ENCODE peak calls at places on chromosomes 2 and 18, in six cellular contexts. One of them, this sample, is unnamed.

GRCh38 chr2:219060821-219061791 is at the start of gene IHH:
- DNase-seq in endothelial cell: peak; percentile 23
- DNase-seq in Calu3: peak; percentile 61
- DNase-seq in astrocyte of the spinal cord: no peak
- DNase-seq in foreskin fibroblast: peak; percentile 35
- DNase-seq in AG04449: no peak
- DNase-seq in this sample: no peak

GRCh38 chr18:59150236-59150635 is 10.6 kb downstream of the SEC11C start:
- DNase-seq in endothelial cell: no peak
- DNase-seq in Calu3: no peak
- DNase-seq in astrocyte of the spinal cord: no peak
- DNase-seq in foreskin fibroblast: no peak
- DNase-seq in AG04449: no peak
- DNase-seq in this sample: no peak

GRCh38 chr2:9336209-9336533 is 87.2 kb downstream of the ITGB1BP1 start:
- DNase-seq in endothelial cell: no peak
- DNase-seq in Calu3: no peak
- DNase-seq in astrocyte of the spinal cord: peak; percentile 57
- DNase-seq in foreskin fibroblast: peak; percentile 71
- DNase-seq in AG04449: no peak
- DNase-seq in this sample: no peak

GRCh38 chr2:20424300-20425290 is 22.3 kb upstream of the RHOB start:
- DNase-seq in endothelial cell: peak; percentile 52
- DNase-seq in Calu3: no peak
- DNase-seq in astrocyte of the spinal cord: peak; percentile 78
- DNase-seq in foreskin fibroblast: peak; percentile 92
- DNase-seq in AG04449: no peak
- DNase-seq in this sample: peak; percentile 45

GRCh38 chr2:101829018-101829396 is 131.5 kb downstream of the MAP4K4 start:
- DNase-seq in endothelial cell: no peak
- DNase-seq in Calu3: no peak
- DNase-seq in astrocyte of the spinal cord: no peak
- DNase-seq in foreskin fibroblast: no peak
- DNase-seq in AG04449: no peak
- DNase-seq in this sample: no peak

GRCh38 chr18:1039421-1039820 is 134.8 kb downstream of the ADCYAP1 start:
- DNase-seq in endothelial cell: no peak
- DNase-seq in Calu3: no peak
- DNase-seq in astrocyte of the spinal cord: no peak
- DNase-seq in foreskin fibroblast: no peak
- DNase-seq in AG04449: no peak
- DNase-seq in this sample: no peak

GRCh38 chr2:68537872-68538271 is 70.5 kb downstream of the APLF start:
- DNase-seq in endothelial cell: no peak
- DNase-seq in Calu3: no peak
- DNase-seq in astrocyte of the spinal cord: no peak
- DNase-seq in foreskin fibroblast: peak; percentile 37
- DNase-seq in AG04449: peak; percentile 16
- DNase-seq in this sample: no peak

GRCh38 chr2:12176621-12177020 is 430.2 kb downstream of the LPIN1 start:
- DNase-seq in endothelial cell: no peak
- DNase-seq in Calu3: no peak
- DNase-seq in astrocyte of the spinal cord: no peak
- DNase-seq in foreskin fibroblast: no peak
- DNase-seq in AG04449: no peak
- DNase-seq in this sample: no peak

GRCh38 chr2:182706751-182707150 is 9.3 kb upstream of the DNAJC10 start:
- DNase-seq in endothelial cell: no peak
- DNase-seq in Calu3: no peak
- DNase-seq in astrocyte of the spinal cord: no peak
- DNase-seq in foreskin fibroblast: no peak
- DNase-seq in AG04449: no peak
- DNase-seq in this sample: no peak

GRCh38 chr2:135473567-135473966 is 57.5 kb downstream of the ZRANB3 start:
- DNase-seq in endothelial cell: peak; percentile 12
- DNase-seq in Calu3: peak; percentile 27
- DNase-seq in astrocyte of the spinal cord: peak; percentile 36
- DNase-seq in foreskin fibroblast: peak; percentile 40
- DNase-seq in AG04449: no peak
- DNase-seq in this sample: no peak

GRCh38 chr2:120367221-120367620 is 21.3 kb downstream of the INHBB start:
- DNase-seq in endothelial cell: no peak
- DNase-seq in Calu3: no peak
- DNase-seq in astrocyte of the spinal cord: no peak
- DNase-seq in foreskin fibroblast: no peak
- DNase-seq in AG04449: no peak
- DNase-seq in this sample: no peak
- TF ChIP-seq CTCF in endothelial cell: no peak
- TF ChIP-seq CTCF in Calu3: no peak
- TF ChIP-seq CTCF in astrocyte of the spinal cord: no peak
- TF ChIP-seq CTCF in foreskin fibroblast: no peak
- TF ChIP-seq CTCF in AG04449: no peak
- TF ChIP-seq CTCF in this sample: no peak

GRCh38 chr2:63189026-63189425 is 138.4 kb downstream of the OTX1 start:
- DNase-seq in endothelial cell: peak; percentile 44
- DNase-seq in Calu3: peak; percentile 68
- DNase-seq in astrocyte of the spinal cord: peak; percentile 33
- DNase-seq in foreskin fibroblast: peak; percentile 64
- DNase-seq in AG04449: no peak
- DNase-seq in this sample: no peak
- TF ChIP-seq CTCF in endothelial cell: peak; percentile 50
- TF ChIP-seq CTCF in Calu3: peak; percentile 85
- TF ChIP-seq CTCF in astrocyte of the spinal cord: peak; percentile 90
- TF ChIP-seq CTCF in foreskin fibroblast: peak; percentile 83
- TF ChIP-seq CTCF in AG04449: peak; percentile 81
- TF ChIP-seq CTCF in this sample: no peak

GRCh38 chr2:113700186-113700841 is 56.1 kb downstream of the SLC35F5 start:
- DNase-seq in endothelial cell: no peak
- DNase-seq in Calu3: no peak
- DNase-seq in astrocyte of the spinal cord: no peak
- DNase-seq in foreskin fibroblast: no peak
- DNase-seq in AG04449: no peak
- DNase-seq in this sample: no peak
- TF ChIP-seq CTCF in endothelial cell: no peak
- TF ChIP-seq CTCF in Calu3: no peak
- TF ChIP-seq CTCF in astrocyte of the spinal cord: no peak
- TF ChIP-seq CTCF in foreskin fibroblast: no peak
- TF ChIP-seq CTCF in AG04449: no peak
- TF ChIP-seq CTCF in this sample: peak; percentile 45

DNA sequence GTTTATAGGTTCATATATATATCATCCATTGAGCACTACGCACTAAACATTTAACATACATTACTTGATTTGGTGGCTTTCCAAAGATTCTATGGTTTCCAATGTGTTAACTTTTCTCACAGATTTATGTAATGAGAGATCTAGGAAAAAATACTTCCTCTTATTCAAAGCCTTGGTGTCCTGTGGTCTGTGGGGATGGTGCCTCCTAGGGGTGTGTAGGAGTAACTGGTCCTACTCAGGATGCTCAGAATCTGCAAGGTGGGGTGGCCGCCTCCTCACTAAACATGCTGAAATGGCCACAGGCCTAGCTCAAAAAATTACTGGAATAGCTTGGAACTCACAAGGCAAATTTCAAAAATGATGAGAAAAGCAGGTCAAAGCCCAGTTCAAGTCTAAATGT is 11.6 kb downstream of the GPR55 start:
- DNase-seq in endothelial cell: no peak
- DNase-seq in Calu3: no peak
- DNase-seq in astrocyte of the spinal cord: no peak
- DNase-seq in foreskin fibroblast: peak; percentile 32
- DNase-seq in AG04449: no peak
- DNase-seq in this sample: peak; percentile 3
- TF ChIP-seq CTCF in endothelial cell: peak; percentile 63
- TF ChIP-seq CTCF in Calu3: peak; percentile 31
- TF ChIP-seq CTCF in astrocyte of the spinal cord: peak; percentile 37
- TF ChIP-seq CTCF in foreskin fibroblast: peak; percentile 29
- TF ChIP-seq CTCF in AG04449: peak; percentile 0
- TF ChIP-seq CTCF in this sample: peak; percentile 31

DNA sequence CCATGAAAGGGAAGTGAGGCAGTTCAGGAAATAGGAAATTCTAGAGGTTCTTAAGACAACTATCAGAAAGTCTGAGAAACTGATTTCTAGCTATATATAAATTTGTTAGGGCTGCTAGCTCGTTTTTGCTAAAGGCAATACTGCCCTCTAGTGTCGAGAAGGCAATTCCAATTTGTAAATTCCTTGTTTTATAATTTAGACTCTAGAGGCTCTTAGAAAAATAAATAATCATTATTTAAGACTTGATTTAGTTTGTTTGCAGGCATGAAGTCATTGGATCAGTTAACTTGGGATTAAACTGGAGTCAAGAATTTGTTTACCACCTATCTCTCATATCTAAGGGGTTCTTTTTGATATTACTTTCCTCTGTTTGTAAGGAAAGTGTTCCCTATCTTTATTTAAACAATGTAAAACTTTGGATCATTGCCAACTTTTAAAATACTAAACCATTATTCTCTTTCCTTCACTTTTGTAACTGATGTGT is 66.2 kb downstream of the ACVR2A start:
- DNase-seq in endothelial cell: peak; percentile 24
- DNase-seq in Calu3: peak; percentile 43
- DNase-seq in astrocyte of the spinal cord: peak; percentile 81
- DNase-seq in foreskin fibroblast: peak; percentile 79
- DNase-seq in AG04449: peak; percentile 16
- DNase-seq in this sample: no peak
- TF ChIP-seq CTCF in endothelial cell: peak; percentile 92
- TF ChIP-seq CTCF in Calu3: no peak
- TF ChIP-seq CTCF in astrocyte of the spinal cord: peak; percentile 64
- TF ChIP-seq CTCF in foreskin fibroblast: peak; percentile 59
- TF ChIP-seq CTCF in AG04449: peak; percentile 20
- TF ChIP-seq CTCF in this sample: peak; percentile 84

GRCh38 chr2:75157435-75157834 is 41.9 kb downstream of the TACR1 start:
- DNase-seq in endothelial cell: no peak
- DNase-seq in Calu3: no peak
- DNase-seq in astrocyte of the spinal cord: no peak
- DNase-seq in foreskin fibroblast: peak; percentile 8
- DNase-seq in AG04449: no peak
- DNase-seq in this sample: no peak
- TF ChIP-seq CTCF in endothelial cell: no peak
- TF ChIP-seq CTCF in Calu3: no peak
- TF ChIP-seq CTCF in astrocyte of the spinal cord: peak; percentile 15
- TF ChIP-seq CTCF in foreskin fibroblast: peak; percentile 41
- TF ChIP-seq CTCF in AG04449: peak; percentile 6
- TF ChIP-seq CTCF in this sample: no peak